ENCODE peak calls at places on chromosomes 5 and 9, in eight cellular contexts. K is breast epithelium, T is stomach, J is left lung, Z is upper lobe of right lung, B is right atrium auricular region, R is IMR-90, D is tibial nerve. F is an unnamed sample.

GRCh38 chr5:146078566-146078965 is 26.8 kb downstream of the PLAC8L1 start:
- DNase-seq in K (no peak), T (no peak), J (no peak), Z (no peak), B (no peak), R (no peak), D (no peak), F (no peak)

GRCh38 chr9:21568484-21568883 is 86.4 kb upstream of the IFNE start:
- DNase-seq in K (no peak), T (no peak), J (no peak), Z (no peak), B (no peak), R (no peak), D (no peak), F (no peak)

GRCh38 chr5:163401271-163401670 is 36.1 kb upstream of the CCNG1 start:
- DNase-seq in K (no peak), T (no peak), J (no peak), Z (no peak), B (no peak), R (no peak), D (no peak), F (no peak)

GRCh38 chr5:119078071-119078846 is 7.4 kb downstream of the DMXL1 start:
- DNase-seq in K (no peak), T (no peak), J (no peak), Z (no peak), B (no peak), R (no peak), D (no peak), F (no peak)

GRCh38 chr5:157290156-157290980 is 24.4 kb downstream of the CYFIP2 start:
- DNase-seq in K (no peak), T (no peak), J (no peak), Z (no peak), B (peak), R (peak), D (no peak), F (no peak)

GRCh38 chr9:4670591-4670990 is 4.3 kb upstream of the SPATA6L start:
- DNase-seq in K (no peak), T (no peak), J (no peak), Z (no peak), B (no peak), R (no peak), D (no peak), F (no peak)

GRCh38 chr9:112764344-112764743 is 13.8 kb downstream of the SNX30 start:
- DNase-seq in K (no peak), T (no peak), J (no peak), Z (no peak), B (no peak), R (peak), D (no peak), F (peak)

GRCh38 chr5:172412724-172413260 is 41.5 kb downstream of the SH3PXD2B start:
- DNase-seq in K (peak), T (peak), J (peak), Z (peak), B (peak), R (peak), D (peak), F (no peak)

GRCh38 chr5:73451218-73452130 is 2.9 kb upstream of the FOXD1 start:
- DNase-seq in K (peak), T (peak), J (peak), Z (peak), B (no peak), R (peak), D (no peak), F (peak)

GRCh38 chr5:95590880-95591279 is 29.0 kb upstream of the GPR150 start:
- DNase-seq in K (no peak), T (no peak), J (no peak), Z (no peak), B (no peak), R (no peak), D (no peak), F (no peak)

GRCh38 chr9:110208031-110208430 is at the start of gene C9orf152:
- DNase-seq in K (peak), T (peak), J (no peak), Z (peak), B (no peak), R (no peak), D (no peak), F (no peak)

GRCh38 chr5:52409835-52410234 is 377.9 kb upstream of the ITGA1 start:
- DNase-seq in K (no peak), T (no peak), J (no peak), Z (no peak), B (no peak), R (no peak), D (no peak), F (no peak)

GRCh38 chr9:113427629-113428028 is 17.1 kb downstream of the C9orf43 start:
- DNase-seq in K (no peak), T (no peak), J (no peak), Z (no peak), B (no peak), R (peak), D (no peak), F (no peak)

GRCh38 chr9:128149001-128149701 is at the start of gene LCN2:
- DNase-seq in K (peak), T (peak), J (peak), Z (peak), B (no peak), R (no peak), D (no peak), F (no peak)

GRCh38 chr9:33765411-33765810 is 29.9 kb upstream of the PRSS3 start:
- DNase-seq in K (no peak), T (no peak), J (no peak), Z (no peak), B (no peak), R (peak), D (no peak), F (no peak)

GRCh38 chr5:168756517-168757391 is 177.6 kb upstream of the PANK3 start:
- DNase-seq in K (no peak), T (no peak), J (no peak), Z (no peak), B (no peak), R (no peak), D (no peak), F (no peak)

GRCh38 chr5:119879446-119879845 is 250.1 kb downstream of the FAM170A start:
- DNase-seq in K (no peak), T (no peak), J (no peak), Z (no peak), B (no peak), R (no peak), D (no peak), F (no peak)

GRCh38 chr9:99647617-99648016 is 174.1 kb upstream of the NR4A3 start:
- DNase-seq in K (no peak), T (no peak), J (no peak), Z (no peak), B (no peak), R (no peak), D (no peak), F (no peak)

GRCh38 chr5:143187495-143187894 is 216.0 kb downstream of the NR3C1 start:
- DNase-seq in K (no peak), T (no peak), J (no peak), Z (no peak), B (no peak), R (no peak), D (no peak), F (no peak)

GRCh38 chr5:89421035-89421434 is 538.1 kb upstream of the MEF2C start:
- DNase-seq in K (no peak), T (no peak), J (no peak), Z (no peak), B (no peak), R (no peak), D (no peak), F (no peak)

GRCh38 chr9:69931340-69931739 is 110.7 kb downstream of the CFAP95 start:
- DNase-seq in K (no peak), T (no peak), J (no peak), Z (no peak), B (no peak), R (no peak), D (no peak), F (peak)

GRCh38 chr9:69937358-69937757 is 106.3 kb upstream of the MAMDC2 start:
- DNase-seq in K (no peak), T (no peak), J (no peak), Z (no peak), B (no peak), R (peak), D (no peak), F (no peak)

GRCh38 chr9:69936427-69936826 is 107.2 kb upstream of the MAMDC2 start:
- DNase-seq in K (no peak), T (no peak), J (no peak), Z (no peak), B (no peak), R (peak), D (no peak), F (no peak)

GRCh38 chr9:69933445-69933844 is 110.2 kb upstream of the MAMDC2 start:
- DNase-seq in K (no peak), T (no peak), J (no peak), Z (no peak), B (no peak), R (no peak), D (no peak), F (no peak)

GRCh38 chr9:69932901-69933300 is 110.7 kb upstream of the MAMDC2 start:
- DNase-seq in K (no peak), T (no peak), J (no peak), Z (no peak), B (no peak), R (no peak), D (no peak), F (peak)
- TF ChIP-seq CTCF in K (no peak), T (no peak), J (no peak), Z (no peak), B (no peak), R (peak), D (no peak), F (peak)

GRCh38 chr9:14004110-14004509 is 309.8 kb downstream of the NFIB start:
- DNase-seq in K (no peak), T (no peak), J (no peak), Z (no peak), B (no peak), R (no peak), D (no peak), F (no peak)
- H3K4me3 ChIP-seq in K (no peak), T (no peak), J (no peak), Z (no peak), B (no peak), R (no peak), D (no peak), F (no peak)

GRCh38 chr9:130692365-130692764 is 1.2 kb upstream of the EXOSC2 start:
- DNase-seq in K (no peak), T (no peak), J (no peak), Z (no peak), B (no peak), R (no peak), D (no peak), F (peak)

GRCh38 chr9:130694205-130694604 is 625 bp downstream of the EXOSC2 start:
- DNase-seq in K (no peak), T (no peak), J (no peak), Z (no peak), B (no peak), R (no peak), D (no peak), F (no peak)

GRCh38 chr9:130696139-130696650 is 2.6 kb downstream of the EXOSC2 start:
- DNase-seq in K (no peak), T (no peak), J (no peak), Z (no peak), B (no peak), R (no peak), D (no peak), F (peak)

GRCh38 chr9:130693101-130693425 is 517 bp upstream of the EXOSC2 start:
- DNase-seq in K (no peak), T (no peak), J (no peak), Z (no peak), B (no peak), R (no peak), D (no peak), F (no peak)

GRCh38 chr9:130693426-130694191 is at the start of gene EXOSC2:
- DNase-seq in K (peak), T (peak), J (peak), Z (peak), B (peak), R (peak), D (peak), F (peak)
- H3K27ac ChIP-seq in K (peak), T (peak), J (peak), Z (peak), B (peak), R (peak), D (peak), F (peak)

DNA sequence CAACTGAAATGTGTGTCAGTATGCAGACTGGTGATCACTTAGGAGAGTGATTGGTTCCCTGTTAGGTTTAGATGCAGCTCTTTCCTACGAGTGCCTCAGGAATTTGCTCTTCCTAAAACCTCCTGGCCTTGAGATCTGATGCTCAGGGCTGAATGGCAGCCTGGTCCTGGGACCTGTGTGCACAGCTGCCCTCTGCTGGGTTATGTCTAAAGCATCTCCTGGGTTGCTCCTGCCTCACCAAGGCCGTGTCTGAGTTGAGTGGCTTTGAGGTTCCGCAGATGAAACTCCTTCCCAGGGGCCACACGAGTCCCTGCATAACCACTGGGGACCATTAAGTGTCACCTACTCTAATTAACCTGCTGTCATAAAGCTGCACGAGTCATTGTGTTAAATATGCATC is 59.5 kb downstream of the MVB12B start:
- DNase-seq in K (no peak), T (no peak), J (no peak), Z (no peak), B (peak), R (no peak), D (no peak), F (no peak)
- TF ChIP-seq CTCF in K (no peak), T (no peak), J (no peak), Z (peak), B (no peak), R (peak), D (no peak), F (peak)

DNA sequence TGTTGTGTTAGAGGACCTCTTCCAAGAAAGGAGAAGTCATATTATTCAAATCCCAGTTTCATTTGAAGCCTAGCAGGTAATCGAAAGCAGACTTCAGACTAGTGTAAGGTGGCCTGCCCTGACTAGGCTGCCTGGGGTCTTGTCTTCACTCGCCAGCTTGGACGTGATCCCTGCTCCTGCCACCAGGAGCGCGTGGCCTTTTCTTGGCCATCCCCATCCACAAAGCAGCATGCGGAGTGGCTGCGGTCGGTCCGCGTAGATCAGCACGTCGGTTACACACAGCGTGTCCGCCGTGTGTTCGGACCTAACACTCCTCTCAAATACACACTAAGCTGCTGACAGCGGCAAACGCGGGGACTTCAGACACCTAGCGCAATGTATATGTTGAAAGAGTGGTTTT is 37.3 kb downstream of the CFAP77 start:
- DNase-seq in K (no peak), T (no peak), J (no peak), Z (no peak), B (no peak), R (no peak), D (no peak), F (peak)
- H3K4me3 ChIP-seq in K (no peak), T (no peak), J (no peak), Z (no peak), B (no peak), R (no peak), D (no peak), F (no peak)

GRCh38 chr9:8871796-8872470 is 1072.4 kb upstream of the DMAC1 start:
- DNase-seq in K (no peak), T (no peak), J (no peak), Z (no peak), B (no peak), R (no peak), D (no peak), F (no peak)
- H3K27ac ChIP-seq in K (no peak), T (no peak), J (no peak), Z (no peak), B (no peak), R (no peak), D (no peak), F (no peak)